ENCODE peak calls at places on chromosomes 2 and 18, in seven cellular contexts. S is GM12864, Q is psoas muscle, E is BE2C, T is nephron progenitor cell, X is fibroblast of the aortic adventitia, M is fibroblast of lung. J is an unnamed sample.

GRCh38 chr2:32812316-32812715 is 134.4 kb upstream of the LTBP1 start:
- DNase-seq in Q (no peak), E (no peak), X (peak; percentile 62), T (no peak), S (no peak), M (no peak), J (no peak)

GRCh38 chr2:54106631-54107454 is 8.6 kb upstream of the ACYP2 start:
- DNase-seq in E (peak; percentile 40), X (peak; percentile 70), Q (no peak), T (peak; percentile 22), S (no peak), M (peak; percentile 69), J (no peak)

GRCh38 chr2:206853880-206854279 is 85.4 kb upstream of the CPO start:
- DNase-seq in E (no peak), T (no peak), M (no peak), X (no peak), Q (no peak), S (no peak), J (no peak)

GRCh38 chr2:38243186-38243890 is 133.7 kb downstream of the ATL2 start:
- DNase-seq in E (no peak), Q (no peak), M (no peak), X (no peak), T (no peak), S (no peak), J (no peak)

GRCh38 chr2:148670773-148671172 is 26.2 kb downstream of the EPC2 start:
- DNase-seq in E (no peak), M (no peak), T (no peak), Q (no peak), X (no peak), S (no peak), J (no peak)

GRCh38 chr2:3112131-3112530 is 265.5 kb downstream of the EIPR1 start:
- DNase-seq in S (no peak), X (no peak), Q (no peak), E (no peak), T (no peak), M (no peak), J (no peak)

GRCh38 chr18:80004600-80005342 is 16.4 kb upstream of the TXNL4A start:
- DNase-seq in S (no peak), E (no peak), T (no peak), Q (no peak), M (no peak), X (no peak), J (no peak)

GRCh38 chr2:219634171-219634940 is 6.9 kb downstream of the SLC4A3 start:
- DNase-seq in S (no peak), T (no peak), M (no peak), E (no peak), Q (no peak), X (no peak), J (no peak)

GRCh38 chr2:33890686-33891085 is 291.6 kb upstream of the FAM98A start:
- DNase-seq in S (no peak), X (no peak), M (no peak), E (no peak), T (no peak), Q (no peak), J (no peak)

GRCh38 chr2:151614606-151615306 is 119.5 kb downstream of the NEB start:
- DNase-seq in S (no peak), M (no peak), E (no peak), Q (no peak), X (no peak), T (no peak), J (no peak)

GRCh38 chr2:23622466-23622865 is 237.5 kb downstream of the KLHL29 start:
- DNase-seq in M (no peak), E (no peak), Q (no peak), X (no peak), S (no peak), T (no peak), J (no peak)

GRCh38 chr2:239400000-239400831 is 604 bp downstream of the HDAC4 start:
- DNase-seq in S (no peak), E (no peak), X (no peak), Q (no peak), T (peak; percentile 42), M (peak; percentile 68), J (no peak)

GRCh38 chr2:68463287-68463877 is 3.7 kb downstream of the FBXO48 start:
- DNase-seq in E (no peak), X (peak; percentile 76), S (no peak), T (no peak), M (peak; percentile 69), Q (no peak), J (no peak)

GRCh38 chr2:6082619-6083018 is 390.4 kb downstream of the SOX11 start:
- DNase-seq in M (no peak), E (no peak), S (no peak), X (no peak), T (no peak), Q (no peak), J (no peak)

GRCh38 chr2:147327636-147328035 is 517.2 kb upstream of the ACVR2A start:
- DNase-seq in X (peak; percentile 14), Q (no peak), M (no peak), T (no peak), E (no peak), S (no peak), J (no peak)

GRCh38 chr18:26960901-26961300 is 95.4 kb upstream of the AQP4 start:
- DNase-seq in M (no peak), X (no peak), S (no peak), Q (no peak), T (no peak), E (no peak), J (no peak)

GRCh38 chr18:75530548-75531211 is 103.2 kb upstream of the SMIM21 start:
- DNase-seq in T (no peak), E (no peak), Q (no peak), M (peak; percentile 20), X (no peak), S (no peak), J (peak; percentile 45)

GRCh38 chr2:25879133-25879730 is 945 bp upstream of the ASXL2 start:
- DNase-seq in X (peak; percentile 35), Q (no peak), M (peak; percentile 47), E (no peak), S (no peak), T (no peak), J (no peak)

GRCh38 chr18:8212893-8213805 is 396.1 kb upstream of the RAB12 start:
- DNase-seq in M (peak; percentile 97), S (no peak), X (peak; percentile 79), Q (no peak), T (no peak), E (no peak), J (no peak)

GRCh38 chr2:74462786-74463105 is 2.4 kb downstream of the MOGS start:
- DNase-seq in X (no peak), S (no peak), E (no peak), Q (no peak), T (no peak), M (no peak), J (no peak)

GRCh38 chr18:59140287-59140885 is 702 bp downstream of the SEC11C start:
- DNase-seq in S (no peak), Q (no peak), X (peak; percentile 46), M (peak; percentile 29), T (peak; percentile 39), E (no peak), J (no peak)

GRCh38 chr2:97727296-97727695 is 13.9 kb downstream of the ZAP70 start:
- DNase-seq in X (no peak), E (no peak), S (no peak), T (no peak), Q (no peak), M (no peak), J (no peak)

DNA sequence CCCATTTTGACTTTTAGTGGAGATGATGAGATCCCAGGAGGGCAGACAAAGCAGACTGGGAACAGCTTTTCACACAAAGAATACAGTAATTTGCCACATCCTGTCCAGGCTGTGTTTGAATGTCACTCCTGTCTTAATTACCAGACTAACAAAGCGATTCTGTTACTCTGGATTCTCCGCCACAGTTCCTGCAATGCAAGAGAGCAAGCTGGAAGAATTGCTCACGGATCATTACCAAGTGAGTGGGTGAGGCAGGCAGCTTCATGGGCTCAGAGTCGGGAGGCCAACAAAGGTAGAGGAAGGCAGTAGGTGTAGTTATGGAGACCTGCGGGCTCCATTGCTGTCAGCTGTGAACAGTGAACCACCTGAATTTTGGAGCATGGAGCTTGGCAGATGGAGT is 250.5 kb upstream of the ATP5MC3 start:
- DNase-seq in T (no peak), Q (no peak), S (no peak), X (no peak), E (no peak), M (no peak), J (no peak)
- TF ChIP-seq CTCF in T (no peak), Q (no peak), S (no peak), X (no peak), E (no peak), M (no peak), J (no peak)

GRCh38 chr18:9534844-9535243 is 59.5 kb downstream of the RALBP1 start:
- DNase-seq in Q (no peak), E (no peak), T (no peak), S (no peak), M (no peak), X (no peak), J (no peak)

GRCh38 chr18:9530226-9531009 is 55.1 kb downstream of the RALBP1 start:
- DNase-seq in X (no peak), M (no peak), Q (no peak), S (no peak), E (no peak), T (no peak), J (no peak)

GRCh38 chr18:9535430-9535972 is 60.2 kb downstream of the RALBP1 start:
- DNase-seq in E (no peak), S (no peak), T (no peak), X (peak; percentile 97), M (peak; percentile 90), Q (peak; percentile 24), J (no peak)

GRCh38 chr18:9536354-9537152 is 61.2 kb downstream of the RALBP1 start:
- DNase-seq in Q (no peak), T (no peak), M (no peak), S (no peak), X (no peak), E (no peak), J (no peak)

DNA sequence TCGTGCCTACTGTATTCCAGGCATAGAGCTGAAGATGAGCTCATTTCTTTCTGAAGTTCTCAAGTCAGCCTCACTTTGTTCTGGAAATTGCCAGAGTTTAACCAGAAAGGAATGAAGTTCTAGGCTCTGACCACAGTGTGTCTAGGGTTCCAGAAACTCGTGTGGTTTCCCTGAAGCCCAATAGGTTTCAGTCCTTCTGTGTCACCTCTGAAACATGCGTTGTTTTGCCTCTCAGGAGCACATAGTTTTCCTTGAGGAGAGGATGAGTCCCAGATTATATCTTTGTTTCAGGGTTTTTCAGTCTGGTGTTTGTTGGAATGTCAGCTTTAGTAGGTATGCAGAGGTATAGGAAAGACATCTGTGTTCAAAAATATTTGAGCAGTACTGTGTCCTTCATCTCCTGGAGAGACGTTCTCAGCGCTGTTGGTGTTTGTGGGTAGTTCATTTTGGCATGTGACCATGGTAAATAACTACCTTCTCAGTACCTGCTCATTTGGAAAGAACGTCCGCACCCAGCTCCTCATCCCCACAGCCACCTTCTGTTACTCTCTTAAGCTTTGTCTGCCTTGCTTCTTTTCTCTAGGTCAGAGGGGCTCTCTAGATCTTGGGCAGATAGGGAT is 56.6 kb downstream of the RALBP1 start:
- DNase-seq in Q (no peak), X (no peak), M (no peak), T (no peak), S (no peak), E (no peak), J (no peak)
- TF ChIP-seq CTCF in Q (no peak), X (no peak), M (no peak), T (no peak), S (no peak), E (no peak), J (no peak)

GRCh38 chr2:27753744-27754588 is 17.6 kb upstream of the MRPL33 start:
- DNase-seq in E (peak; percentile 89), S (no peak), X (peak; percentile 84), Q (peak; percentile 81), T (peak; percentile 78), M (peak; percentile 82), J (peak; percentile 93)
- TF ChIP-seq CTCF in E (peak; percentile 97), S (peak; percentile 82), X (peak; percentile 96), Q (peak; percentile 84), T (peak; percentile 75), M (peak; percentile 98), J (peak; percentile 74)

GRCh38 chr2:150485114-150485870 is 2.2 kb downstream of the RND3 start:
- DNase-seq in M (peak; percentile 73), X (peak; percentile 79), S (no peak), Q (peak; percentile 71), E (peak; percentile 71), T (peak; percentile 76), J (peak; percentile 78)
- TF ChIP-seq CTCF in M (peak; percentile 46), X (peak; percentile 35), S (no peak), Q (peak; percentile 17), E (peak; percentile 34), T (no peak), J (no peak)

J was measured in glutamatergic neuron.